ENCODE peak calls at places on chromosomes 12 and 14, in ten cellular contexts. E is lower leg skin; Q is retinal pigment epithelial cell; I is NT2/D1; C is tibial nerve; P is CD4-positive, CD25-positive, alpha-beta regulatory T cell; R is GM23248; Y is NB4; Z is pancreas; M is HCT116. K is an unnamed sample.
A peak's percentile ranks its signal among the peaks of the same experiment; 100 is the strongest.

GRCh38 chr12:57750561-57751431 is 1.3 kb downstream of the CDK4 start:
- DNase-seq in E (peak; percentile 76), Q (no peak), I (no peak), C (no peak), P (no peak), R (no peak), Y (no peak), Z (no peak), M (no peak), K (no peak)

GRCh38 chr12:107393043-107393725 is 292.4 kb upstream of the PWP1 start:
- DNase-seq in E (no peak), Q (no peak), I (no peak), C (no peak), P (no peak), R (no peak), Y (no peak), Z (no peak), M (no peak), K (no peak)

GRCh38 chr14:29215853-29216252 is 449.3 kb downstream of the FOXG1 start:
- DNase-seq in E (no peak), Q (peak; percentile 34), I (no peak), C (no peak), P (no peak), R (peak; percentile 53), Y (no peak), Z (no peak), M (no peak), K (no peak)

GRCh38 chr12:111271674-111272418 is 97.0 kb downstream of the PHETA1 start:
- DNase-seq in E (no peak), Q (no peak), I (no peak), C (no peak), P (peak; percentile 2), R (peak; percentile 14), Y (peak; percentile 45), Z (no peak), M (peak; percentile 4), K (no peak)

GRCh38 chr12:6097384-6097783 is 27.1 kb downstream of the VWF start:
- DNase-seq in E (no peak), Q (no peak), I (no peak), C (no peak), P (no peak), R (peak; percentile 90), Y (no peak), Z (no peak), M (no peak), K (no peak)

GRCh38 chr12:125530876-125531275 is 465.6 kb downstream of the AACS start:
- DNase-seq in E (no peak), Q (no peak), I (no peak), C (no peak), P (no peak), R (no peak), Y (no peak), Z (no peak), M (no peak), K (no peak)

GRCh38 chr12:95739561-95740313 is 50.8 kb downstream of the NTN4 start:
- DNase-seq in E (no peak), Q (no peak), I (no peak), C (peak; percentile 42), P (no peak), R (no peak), Y (no peak), Z (no peak), M (no peak), K (no peak)

GRCh38 chr12:112122823-112123690 is 2.3 kb upstream of the TRAFD1 start:
- DNase-seq in E (peak; percentile 67), Q (no peak), I (no peak), C (no peak), P (no peak), R (peak; percentile 75), Y (peak; percentile 46), Z (no peak), M (no peak), K (no peak)

GRCh38 chr14:96205994-96206392 is 1.4 kb downstream of the BDKRB2 start:
- DNase-seq in E (no peak), Q (no peak), I (no peak), C (no peak), P (no peak), R (peak; percentile 65), Y (peak; percentile 62), Z (no peak), M (no peak), K (no peak)
- H3K4me3 ChIP-seq in E (no peak overlapping the region), Q (no peak overlapping the region), I (no peak overlapping the region), C (peak overlapping the region; percentile 27), P (no peak overlapping the region), R (peak overlapping the region; percentile 86), Y (no peak overlapping the region), Z (peak overlapping the region; percentile 38), M (no peak overlapping the region), K (peak overlapping the region; percentile 90)

DNA sequence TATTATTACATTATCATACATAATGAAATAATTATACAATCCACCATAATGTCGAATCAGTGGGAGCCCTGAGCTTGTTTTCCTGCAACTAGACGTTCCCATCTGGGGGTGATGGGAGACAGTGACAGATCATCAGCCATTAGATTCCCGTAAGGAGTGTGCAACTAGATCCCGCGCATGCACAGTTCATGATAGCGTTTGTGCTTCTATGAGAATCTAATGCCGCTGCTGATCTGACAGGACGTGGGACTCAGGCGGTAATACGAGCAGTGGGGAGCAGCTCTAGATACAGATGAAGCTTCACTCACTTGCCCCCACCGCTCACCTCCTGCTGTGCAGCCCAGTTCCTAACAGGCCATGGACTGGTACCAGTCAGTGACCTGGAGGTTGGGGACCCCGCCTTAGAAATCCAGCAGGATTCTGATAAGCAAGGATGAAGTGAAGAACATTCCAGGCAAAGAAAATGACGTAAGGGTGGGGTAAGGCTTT is 204.6 kb downstream of the ETV6 start:
- DNase-seq in E (no peak), Q (no peak), I (no peak), C (no peak), P (no peak), R (no peak), Y (no peak), Z (no peak), M (no peak), K (no peak)
- H3K4me3 ChIP-seq in E (no peak overlapping the region), Q (no peak overlapping the region), I (no peak overlapping the region), C (no peak overlapping the region), P (no peak overlapping the region), R (no peak overlapping the region), Y (peak overlapping the region; percentile 51), Z (no peak overlapping the region), M (no peak overlapping the region), K (no peak overlapping the region)

GRCh38 chr12:89020689-89021088 is 331.6 kb downstream of the DUSP6 start:
- DNase-seq in E (no peak), Q (no peak), I (no peak), C (no peak), P (no peak), R (no peak), Y (no peak), Z (no peak), M (no peak), K (no peak)

GRCh38 chr12:89020121-89020480 is 332.2 kb downstream of the DUSP6 start:
- DNase-seq in E (no peak), Q (no peak), I (no peak), C (no peak), P (no peak), R (no peak), Y (no peak), Z (no peak), M (no peak), K (no peak)

GRCh38 chr12:89015419-89015818 is 336.9 kb downstream of the DUSP6 start:
- DNase-seq in E (no peak), Q (no peak), I (no peak), C (no peak), P (no peak), R (no peak), Y (no peak), Z (no peak), M (no peak), K (no peak)

GRCh38 chr12:89019439-89020120 is 332.7 kb downstream of the DUSP6 start:
- DNase-seq in E (peak; percentile 93), Q (peak; percentile 49), I (peak; percentile 71), C (peak; percentile 70), P (peak; percentile 76), R (peak; percentile 89), Y (peak; percentile 91), Z (peak; percentile 39), M (peak; percentile 83), K (no peak)

DNA sequence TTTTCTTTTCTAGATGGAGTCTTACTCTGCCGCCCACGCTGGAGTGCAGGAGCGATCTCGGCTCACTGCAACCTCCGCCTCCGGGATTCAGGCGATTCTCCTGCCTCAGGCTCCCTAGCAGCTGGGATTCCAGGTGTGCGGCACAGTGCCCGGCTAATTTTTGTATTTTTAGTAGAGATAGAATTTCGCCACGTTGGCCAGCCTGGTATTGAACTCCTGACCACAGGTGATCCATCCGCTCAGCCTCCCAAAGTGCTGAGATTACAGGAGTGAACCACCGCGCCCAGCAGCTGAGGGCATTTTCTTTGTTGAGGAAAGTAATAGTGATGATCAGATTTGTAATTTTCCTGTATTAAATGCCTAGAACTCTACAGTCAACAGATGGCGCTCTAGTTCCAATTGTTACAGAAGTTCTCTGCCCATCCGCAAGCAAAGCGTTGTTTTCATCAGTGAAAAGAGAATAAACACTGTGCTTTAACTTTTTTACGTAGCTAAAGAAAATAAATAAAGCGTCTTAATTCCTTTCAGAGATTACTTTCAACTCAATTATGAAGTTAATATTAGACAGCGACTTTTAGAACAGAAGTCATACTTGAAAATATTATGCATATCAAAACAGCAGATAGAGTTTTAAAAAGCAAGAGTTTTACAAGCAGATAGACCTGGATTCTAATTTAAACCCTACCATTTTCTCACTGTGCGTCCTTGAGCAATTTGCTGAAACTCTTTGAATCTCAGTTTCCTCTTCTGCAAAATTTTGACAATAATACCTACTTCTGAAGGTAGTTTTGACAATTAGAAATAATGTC is 335.1 kb downstream of the DUSP6 start:
- DNase-seq in E (no peak), Q (peak; percentile 31), I (peak; percentile 54), C (no peak), P (peak; percentile 61), R (peak; percentile 83), Y (peak; percentile 79), Z (no peak), M (peak; percentile 76), K (no peak)
- H3K4me3 ChIP-seq in E (no peak overlapping the region), Q (no peak overlapping the region), I (no peak overlapping the region), C (no peak overlapping the region), P (no peak overlapping the region), R (peak overlapping the region; percentile 54), Y (no peak overlapping the region), Z (no peak overlapping the region), M (peak overlapping the region; percentile 60), K (peak overlapping the region; percentile 23)

GRCh38 chr12:105444050-105444808 is 113.7 kb downstream of the C12orf75 start:
- DNase-seq in E (no peak), Q (peak; percentile 8), I (no peak), C (no peak), P (no peak), R (no peak), Y (no peak), Z (no peak), M (no peak), K (no peak)

GRCh38 chr12:105444809-105445102 is 114.3 kb downstream of the C12orf75 start:
- DNase-seq in E (no peak), Q (no peak), I (no peak), C (no peak), P (no peak), R (peak; percentile 29), Y (no peak), Z (no peak), M (no peak), K (no peak)

GRCh38 chr12:105440037-105440664 is 109.7 kb downstream of the C12orf75 start:
- DNase-seq in E (no peak), Q (no peak), I (no peak), C (no peak), P (no peak), R (no peak), Y (peak; percentile 28), Z (no peak), M (no peak), K (no peak)

GRCh38 chr12:105449406-105449805 is 118.9 kb downstream of the C12orf75 start:
- DNase-seq in E (no peak), Q (no peak), I (no peak), C (no peak), P (no peak), R (no peak), Y (no peak), Z (no peak), M (no peak), K (no peak)

GRCh38 chr12:105445261-105446015 is 114.9 kb downstream of the C12orf75 start:
- DNase-seq in E (no peak), Q (peak; percentile 75), I (no peak), C (no peak), P (no peak), R (peak; percentile 46), Y (no peak), Z (no peak), M (no peak), K (no peak)
- H3K4me3 ChIP-seq in E (no peak overlapping the region), Q (no peak overlapping the region), I (no peak overlapping the region), C (no peak overlapping the region), P (no peak overlapping the region), R (no peak overlapping the region), Y (no peak overlapping the region), Z (no peak overlapping the region), M (no peak overlapping the region), K (no peak overlapping the region)